ENCODE peak calls at places on chromosomes 5 and 9, in nine cellular contexts. C is AG04450; J is CD8-positive, alpha-beta T cell; Y is ovary; D is K562; H is HCT116; N is left ventricle myocardium inferior; I is mucosa of descending colon; T is effector memory CD4-positive, alpha-beta T cell. W is an unnamed sample. For H3K9me3, the result is how much of the 10 kb centered on the place peaks cover.

GRCh38 chr9:11269036-11269435 is 656.2 kb upstream of the PTPRD start:
- DNase-seq in D (no peak), H (no peak), I (no peak), N (no peak), T (no peak), J (no peak), C (no peak), Y (no peak), W (no peak)

GRCh38 chr5:110681109-110681508 is 45.4 kb downstream of the TMEM232 start:
- DNase-seq in T (no peak), I (no peak), Y (no peak), D (no peak), H (no peak), N (no peak), J (no peak), C (no peak), W (no peak)

GRCh38 chr5:108720416-108720815 is 27.3 kb upstream of the FER start:
- DNase-seq in Y (no peak), T (no peak), J (no peak), I (no peak), N (no peak), D (no peak), C (no peak), H (no peak), W (no peak)

GRCh38 chr5:32076699-32077695 is 97.1 kb downstream of the GOLPH3 start:
- DNase-seq in Y (peak), N (peak), H (peak), J (peak), T (no peak), D (peak), C (peak), I (no peak), W (peak)

GRCh38 chr5:119168401-119168800 is 97.5 kb downstream of the DMXL1 start:
- DNase-seq in J (no peak), N (no peak), D (no peak), I (no peak), T (no peak), Y (no peak), C (no peak), H (no peak), W (no peak)

GRCh38 chr9:99147177-99147576 is 42.3 kb downstream of the TGFBR1 start:
- DNase-seq in N (no peak), H (no peak), Y (no peak), D (no peak), T (no peak), C (no peak), J (no peak), I (no peak), W (no peak)

GRCh38 chr9:99180662-99181061 is 41.1 kb downstream of the ALG2 start:
- DNase-seq in N (no peak), C (no peak), J (no peak), D (no peak), I (no peak), H (no peak), T (no peak), Y (no peak), W (no peak)

GRCh38 chr9:19631181-19631580 is 157.7 kb downstream of the SLC24A2 start:
- DNase-seq in I (no peak), T (no peak), N (no peak), J (no peak), H (no peak), Y (no peak), D (no peak), C (no peak), W (no peak)

GRCh38 chr5:78615697-78616096 is 32.9 kb downstream of the LHFPL2 start:
- DNase-seq in D (no peak), N (no peak), Y (no peak), J (no peak), I (no peak), C (no peak), T (no peak), H (peak), W (no peak)

GRCh38 chr5:88833371-88834107 is 49.4 kb downstream of the MEF2C start:
- DNase-seq in C (no peak), N (peak), H (no peak), I (no peak), T (no peak), Y (peak), D (no peak), J (peak), W (no peak)

GRCh38 chr5:139698461-139699146 is 50.5 kb downstream of the CXXC5 start:
- DNase-seq in H (no peak), Y (peak), T (no peak), N (peak), D (peak), C (peak), J (no peak), I (peak), W (no peak)

GRCh38 chr9:19493174-19493811 is 84.5 kb downstream of the ACER2 start:
- DNase-seq in N (peak), J (peak), I (peak), Y (peak), D (peak), C (peak), H (peak), T (no peak), W (no peak)

GRCh38 chr5:91022518-91022917 is 360.6 kb downstream of the ARRDC3 start:
- DNase-seq in Y (no peak), D (no peak), J (no peak), N (no peak), I (no peak), H (no peak), T (no peak), C (no peak), W (no peak)

GRCh38 chr9:86589273-86589672 is 235.1 kb upstream of the TUT7 start:
- DNase-seq in H (no peak), D (peak), Y (no peak), I (no peak), J (no peak), T (no peak), N (no peak), C (no peak), W (no peak)

GRCh38 chr9:127187231-127187956 is 65.0 kb upstream of the ANGPTL2 start:
- DNase-seq in I (no peak), Y (peak), C (peak), H (peak), J (no peak), N (peak), D (peak), T (no peak), W (no peak)

GRCh38 chr9:37206121-37206620 is 85.8 kb downstream of the ZCCHC7 start:
- DNase-seq in H (no peak), N (no peak), Y (no peak), J (no peak), T (no peak), I (no peak), C (no peak), D (no peak), W (no peak)

GRCh38 chr9:115234094-115234493 is 116.1 kb upstream of the TNC start:
- DNase-seq in H (peak), Y (no peak), N (no peak), J (no peak), I (no peak), D (no peak), C (peak), T (no peak), W (no peak)

GRCh38 chr5:68435611-68436010 is 220.1 kb downstream of the PIK3R1 start:
- DNase-seq in J (no peak), N (no peak), D (no peak), H (no peak), Y (no peak), I (no peak), C (no peak), T (no peak), W (no peak)

GRCh38 chr5:38467353-38468040 is 88.9 kb downstream of the LIFR start:
- DNase-seq in J (no peak), N (peak), C (no peak), I (no peak), T (no peak), Y (peak), H (no peak), D (no peak), W (no peak)

GRCh38 chr9:13160051-13160450 is 119.4 kb downstream of the MPDZ start:
- DNase-seq in H (no peak), I (no peak), C (no peak), J (no peak), N (no peak), Y (no peak), D (no peak), T (no peak), W (no peak)

GRCh38 chr9:130858734-130859705 is 24.0 kb downstream of the ABL1 start:
- DNase-seq in H (no peak), T (no peak), Y (no peak), N (no peak), C (no peak), J (no peak), D (no peak), I (no peak), W (no peak)

GRCh38 chr9:135907006-135907434 is 326 bp downstream of the CAMSAP1 start:
- DNase-seq in T (no peak), J (no peak), Y (no peak), H (no peak), C (no peak), D (no peak), I (no peak), N (peak), W (no peak)

GRCh38 chr9:127778280-127779135 is at the start of gene SH2D3C:
- DNase-seq in Y (no peak), T (no peak), N (peak), H (no peak), I (peak), D (peak), C (no peak), J (peak), W (peak)

GRCh38 chr9:9521033-9521779 is 1091.6 kb downstream of the PTPRD start:
- DNase-seq in I (no peak), N (no peak), T (no peak), H (no peak), Y (no peak), D (no peak), C (no peak), J (no peak), W (no peak)

GRCh38 chr9:127754761-127755557 is 19.9 kb upstream of the TOR2A start:
- DNase-seq in I (no peak), T (no peak), H (no peak), Y (no peak), N (no peak), J (no peak), C (no peak), D (no peak), W (no peak)

GRCh38 chr9:29211681-29212589 is 1638.7 kb upstream of the C9orf72 start:
- DNase-seq in J (no peak), T (no peak), N (no peak), C (no peak), D (no peak), I (peak), Y (no peak), H (no peak), W (no peak)

GRCh38 chr9:118990949-118991348 is 378.3 kb downstream of the BRINP1 start:
- DNase-seq in T (no peak), Y (no peak), I (no peak), D (no peak), H (no peak), N (no peak), C (no peak), J (no peak), W (no peak)

GRCh38 chr5:52657231-52657645 is 130.5 kb upstream of the ITGA1 start:
- DNase-seq in H (peak), J (no peak), I (no peak), N (no peak), D (peak), C (peak), Y (no peak), T (no peak), W (peak)

GRCh38 chr5:178236685-178237084 is 4.1 kb upstream of the PHYKPL start:
- DNase-seq in C (no peak), Y (no peak), I (peak), N (peak), T (no peak), D (peak), H (no peak), J (no peak), W (no peak)

GRCh38 chr5:119418782-119419101 is 33.6 kb upstream of the HSD17B4 start:
- DNase-seq in N (no peak), J (no peak), D (no peak), T (no peak), C (no peak), H (no peak), I (no peak), Y (no peak), W (no peak)

GRCh38 chr9:21968331-21969010 is 25.7 kb downstream of the CDKN2A start:
- DNase-seq in C (no peak), D (no peak), Y (no peak), N (no peak), I (no peak), H (no peak), T (no peak), J (no peak), W (no peak)

GRCh38 chr9:21967707-21968106 is 26.5 kb downstream of the CDKN2A start:
- DNase-seq in C (no peak), N (no peak), J (no peak), D (no peak), T (no peak), Y (no peak), I (no peak), H (no peak), W (no peak)

GRCh38 chr9:21965401-21965951 is 28.7 kb downstream of the CDKN2A start:
- DNase-seq in T (no peak), D (no peak), J (peak), N (no peak), I (peak), Y (no peak), C (peak), H (no peak), W (no peak)

GRCh38 chr9:21966140-21966851 is 27.9 kb downstream of the CDKN2A start:
- DNase-seq in H (no peak), T (no peak), Y (no peak), I (no peak), N (no peak), J (no peak), D (no peak), C (no peak), W (no peak)

GRCh38 chr9:21967169-21967568 is 27.0 kb downstream of the CDKN2A start:
- DNase-seq in J (no peak), D (no peak), N (no peak), C (no peak), Y (no peak), H (no peak), I (no peak), T (no peak), W (no peak)
- H3K9me3 ChIP-seq in J (under half), D (under half), N (under half), C (under half), Y (under half), H (under half), I (under half), T (under half), W (under half)

DNA sequence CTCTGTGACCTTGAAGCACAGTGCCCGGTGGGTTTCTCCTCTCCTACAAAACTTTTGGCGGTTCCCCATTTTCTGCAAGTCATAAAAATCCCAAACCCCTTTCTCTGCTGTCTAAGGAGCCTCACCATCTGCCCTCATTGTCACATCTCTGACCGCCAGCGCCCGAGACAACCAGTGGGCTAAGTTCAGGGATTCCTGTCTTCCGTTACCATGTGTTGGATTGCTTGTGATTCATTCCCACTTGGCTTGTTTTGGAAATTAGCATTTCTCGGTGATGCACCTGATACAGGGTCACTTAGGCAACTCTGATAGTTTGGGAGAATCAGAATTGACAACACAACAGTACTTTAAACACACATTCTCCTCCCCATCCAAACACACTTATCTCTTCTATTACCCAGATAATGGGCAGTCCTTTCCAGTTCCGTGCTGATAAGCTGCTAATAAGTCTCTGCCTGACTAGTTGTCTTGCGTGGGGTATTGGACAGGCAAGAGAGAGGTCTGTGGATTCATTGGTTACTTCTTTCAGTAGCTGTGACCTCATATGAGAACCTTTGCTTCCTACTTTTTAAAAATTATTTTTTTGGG is 70.0 kb upstream of the KLF4 start:
- DNase-seq in T (no peak), I (no peak), N (no peak), C (no peak), Y (no peak), H (no peak), D (no peak), J (no peak), W (no peak)
- H3K9me3 ChIP-seq in T (under half), I (under half), N (under half), C (under half), Y (under half), H (under half), D (under half), J (under half), W (under half)

DNA sequence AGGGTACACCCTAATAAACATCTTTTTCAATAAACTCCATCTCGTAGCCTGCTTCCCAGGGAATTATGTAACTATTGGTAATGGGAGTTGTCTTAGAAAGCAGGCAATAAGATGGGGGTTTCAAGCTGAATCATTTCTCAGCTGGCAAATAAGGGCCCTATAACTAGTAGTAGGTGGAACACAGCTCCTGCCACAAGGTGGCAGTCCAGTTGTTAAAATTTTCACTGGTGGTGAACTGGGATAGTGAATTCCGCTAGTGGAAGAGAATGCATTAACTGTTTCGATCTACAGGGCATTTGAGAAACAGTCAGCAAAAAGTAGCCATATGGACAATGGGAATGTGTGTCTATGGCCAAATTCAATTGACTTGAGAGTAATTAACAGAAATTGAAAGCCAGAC is 27.7 kb downstream of the PCDHB15 start:
- DNase-seq in I (no peak), N (no peak), D (peak), C (no peak), Y (no peak), H (no peak), T (no peak), J (no peak), W (no peak)
- H3K9me3 ChIP-seq in I (half or more), N (half or more), D (under half), C (under half), Y (under half), H (under half), T (under half), J (under half), W (under half)

GRCh38 chr5:36006161-36006560 is 15.0 kb upstream of the UGT3A1 start:
- DNase-seq in I (no peak), N (no peak), H (no peak), C (no peak), D (no peak), Y (no peak), J (no peak), T (no peak), W (no peak)
- H3K9me3 ChIP-seq in I (under half), N (under half), H (under half), C (under half), D (under half), Y (under half), J (under half), T (under half), W (under half)

GRCh38 chr5:2869471-2869870 is 118.0 kb upstream of the IRX2 start:
- DNase-seq in T (no peak), D (no peak), H (no peak), J (no peak), C (no peak), Y (no peak), N (no peak), I (no peak), W (no peak)
- H3K9me3 ChIP-seq in T (under half), D (under half), H (under half), J (under half), C (half or more), Y (under half), N (under half), I (under half), W (under half)

GRCh38 chr5:80466669-80467485 is 21.0 kb upstream of the FAM151B start:
- DNase-seq in T (no peak), N (no peak), Y (no peak), C (no peak), J (no peak), D (no peak), H (no peak), I (no peak), W (no peak)

GRCh38 chr5:80463269-80463668 is 24.6 kb upstream of the FAM151B start:
- DNase-seq in I (no peak), H (no peak), J (no peak), D (no peak), N (no peak), C (no peak), Y (no peak), T (no peak), W (no peak)
- H3K9me3 ChIP-seq in I (under half), H (under half), J (under half), D (under half), N (under half), C (under half), Y (under half), T (under half), W (under half)

GRCh38 chr5:153267506-153267905 is 223.0 kb upstream of the GRIA1 start:
- DNase-seq in T (no peak), I (no peak), N (no peak), D (no peak), H (no peak), C (no peak), Y (no peak), J (no peak), W (no peak)
- H3K9me3 ChIP-seq in T (under half), I (under half), N (under half), D (under half), H (under half), C (under half), Y (under half), J (under half), W (under half)

DNA sequence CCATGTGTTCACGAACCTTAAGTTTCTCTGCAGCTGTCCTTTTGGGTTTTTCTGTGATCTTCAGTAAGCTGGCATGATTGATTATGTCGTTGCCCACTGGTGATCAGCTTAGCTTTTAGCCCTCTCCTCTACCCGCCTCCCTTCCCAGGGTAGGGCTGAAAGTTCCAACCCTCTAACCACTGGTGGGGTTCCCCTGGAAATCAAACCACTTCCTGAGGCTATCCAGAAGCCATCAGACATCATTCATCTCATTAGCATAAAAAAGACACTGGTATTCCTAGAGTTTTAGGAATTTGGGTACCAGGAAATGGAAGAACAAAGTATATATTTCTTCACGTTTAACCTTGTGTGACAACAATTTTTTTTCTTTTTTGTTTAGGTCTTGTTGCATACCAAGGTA is 29.8 kb downstream of the SPIN1 start:
- DNase-seq in N (no peak), D (no peak), Y (no peak), T (no peak), C (no peak), I (no peak), J (no peak), H (no peak), W (no peak)
- H3K9me3 ChIP-seq in N (under half), D (under half), Y (under half), T (under half), C (under half), I (under half), J (under half), H (under half), W (under half)

GRCh38 chr9:112997236-112997941 is 14.6 kb downstream of the ZNF883 start:
- DNase-seq in D (no peak), N (no peak), J (no peak), I (no peak), C (no peak), H (no peak), T (no peak), Y (no peak), W (no peak)
- H3K9me3 ChIP-seq in D (under half), N (half or more), J (under half), I (half or more), C (under half), H (under half), T (under half), Y (under half), W (under half)